ENCODE peak calls at places on chromosomes 2 and 18, in four cellular contexts. One of them, this sample, is unnamed.
A peak's percentile ranks its signal among the peaks of the same experiment; 100 is the strongest.

GRCh38 chr18:79625195-79625923 is 54.2 kb upstream of the CTDP1 start:
- DNase-seq in HepG2: no peak
- DNase-seq in SK-N-SH: no peak
- DNase-seq in K562: no peak
- DNase-seq in this sample: no peak

GRCh38 chr2:25032901-25033300 is 9.0 kb upstream of the EFR3B start:
- DNase-seq in K562: no peak
- DNase-seq in SK-N-SH: no peak
- DNase-seq in HepG2: no peak
- DNase-seq in this sample: no peak

GRCh38 chr2:213246665-213247281 is 37.5 kb upstream of the SPAG16 start:
- DNase-seq in SK-N-SH: peak; percentile 11
- DNase-seq in HepG2: peak; percentile 48
- DNase-seq in K562: peak; percentile 11
- DNase-seq in this sample: peak; percentile 47

GRCh38 chr2:101357386-101357785 is 29.9 kb downstream of the CREG2 start:
- DNase-seq in K562: no peak
- DNase-seq in HepG2: no peak
- DNase-seq in SK-N-SH: no peak
- DNase-seq in this sample: no peak

GRCh38 chr2:21220930-21221329 is 97.2 kb downstream of the TDRD15 start:
- DNase-seq in HepG2: no peak
- DNase-seq in K562: no peak
- DNase-seq in SK-N-SH: no peak
- DNase-seq in this sample: no peak

GRCh38 chr18:62523631-62524442 is 1.0 kb downstream of the ZCCHC2 start:
- DNase-seq in HepG2: no peak
- DNase-seq in SK-N-SH: peak; percentile 66
- DNase-seq in K562: peak; percentile 12
- DNase-seq in this sample: no peak

GRCh38 chr18:48490641-48491040 is 48.2 kb upstream of the CTIF start:
- DNase-seq in HepG2: no peak
- DNase-seq in SK-N-SH: no peak
- DNase-seq in K562: no peak
- DNase-seq in this sample: no peak

GRCh38 chr18:57906852-57907251 is 103.7 kb upstream of the ATP8B1 start:
- DNase-seq in SK-N-SH: no peak
- DNase-seq in K562: no peak
- DNase-seq in HepG2: no peak
- DNase-seq in this sample: no peak

GRCh38 chr2:190088917-190089316 is 26.4 kb upstream of the MSTN start:
- DNase-seq in K562: peak; percentile 30
- DNase-seq in HepG2: peak; percentile 73
- DNase-seq in SK-N-SH: peak; percentile 43
- DNase-seq in this sample: peak; percentile 72

GRCh38 chr2:85308951-85309555 is 18.7 kb downstream of the TGOLN2 start:
- DNase-seq in HepG2: peak; percentile 46
- DNase-seq in SK-N-SH: peak; percentile 95
- DNase-seq in K562: no peak
- DNase-seq in this sample: no peak

GRCh38 chr2:230225486-230225885 is at the start of gene SP140:
- DNase-seq in SK-N-SH: no peak
- DNase-seq in HepG2: no peak
- DNase-seq in K562: no peak
- DNase-seq in this sample: no peak

GRCh38 chr18:61892683-61893303 is at the start of gene RNF152:
- DNase-seq in SK-N-SH: peak; percentile 75
- DNase-seq in HepG2: no peak
- DNase-seq in K562: no peak
- DNase-seq in this sample: no peak

GRCh38 chr18:25223211-25223610 is 128.8 kb downstream of the ZNF521 start:
- DNase-seq in HepG2: no peak
- DNase-seq in SK-N-SH: peak; percentile 20
- DNase-seq in K562: peak; percentile 77
- DNase-seq in this sample: no peak

GRCh38 chr2:85680707-85681353 is 12.8 kb upstream of the SFTPB start:
- DNase-seq in K562: no peak
- DNase-seq in HepG2: no peak
- DNase-seq in SK-N-SH: no peak
- DNase-seq in this sample: no peak

GRCh38 chr2:26519396-26519991 is 41.6 kb upstream of the OTOF start:
- DNase-seq in K562: no peak
- DNase-seq in HepG2: no peak
- DNase-seq in SK-N-SH: no peak
- DNase-seq in this sample: no peak

GRCh38 chr18:8516391-8517250 is 92.6 kb upstream of the RAB12 start:
- DNase-seq in SK-N-SH: no peak
- DNase-seq in K562: no peak
- DNase-seq in HepG2: no peak
- DNase-seq in this sample: no peak

GRCh38 chr2:191206613-191207471 is 38.4 kb upstream of the MYO1B start:
- DNase-seq in HepG2: no peak
- DNase-seq in SK-N-SH: no peak
- DNase-seq in K562: no peak
- DNase-seq in this sample: no peak

GRCh38 chr2:133171396-133172004 is 396.8 kb downstream of the NCKAP5 start:
- DNase-seq in SK-N-SH: peak; percentile 30
- DNase-seq in K562: peak; percentile 8
- DNase-seq in HepG2: peak; percentile 58
- DNase-seq in this sample: peak; percentile 48

GRCh38 chr2:111705711-111706323 is 178.2 kb downstream of the ANAPC1 start:
- DNase-seq in SK-N-SH: no peak
- DNase-seq in HepG2: peak; percentile 69
- DNase-seq in K562: no peak
- DNase-seq in this sample: peak; percentile 86

GRCh38 chr2:143192085-143192484 is 62.9 kb downstream of the ARHGAP15 start:
- DNase-seq in K562: no peak
- DNase-seq in SK-N-SH: no peak
- DNase-seq in HepG2: no peak
- DNase-seq in this sample: no peak

GRCh38 chr18:23819005-23819404 is 129.8 kb downstream of the LAMA3 start:
- DNase-seq in HepG2: no peak
- DNase-seq in SK-N-SH: no peak
- DNase-seq in K562: no peak
- DNase-seq in this sample: no peak

GRCh38 chr2:84816426-84817026 is 64.4 kb downstream of the TRABD2A start:
- DNase-seq in HepG2: no peak
- DNase-seq in K562: no peak
- DNase-seq in SK-N-SH: no peak
- DNase-seq in this sample: no peak

GRCh38 chr2:201696151-201696659 is 2.2 kb downstream of the MPP4 start:
- DNase-seq in HepG2: no peak
- DNase-seq in K562: no peak
- DNase-seq in SK-N-SH: no peak
- DNase-seq in this sample: no peak

GRCh38 chr18:57644540-57644939 is 22.9 kb upstream of the NARS1 start:
- DNase-seq in HepG2: no peak
- DNase-seq in SK-N-SH: no peak
- DNase-seq in K562: no peak
- DNase-seq in this sample: no peak

GRCh38 chr2:241809383-241810303 is 650 bp downstream of the NEU4 start:
- DNase-seq in K562: peak; percentile 3
- DNase-seq in HepG2: no peak
- DNase-seq in SK-N-SH: peak; percentile 32
- DNase-seq in this sample: no peak

GRCh38 chr2:230738391-230738811 is 25.8 kb downstream of the CAB39 start:
- DNase-seq in HepG2: peak; percentile 35
- DNase-seq in K562: no peak
- DNase-seq in SK-N-SH: no peak
- DNase-seq in this sample: no peak

GRCh38 chr2:176100547-176101140 is 1.0 kb downstream of the HOXD12 start:
- DNase-seq in SK-N-SH: no peak
- DNase-seq in HepG2: no peak
- DNase-seq in K562: no peak
- DNase-seq in this sample: no peak

GRCh38 chr2:185044323-185044874 is 446.1 kb downstream of the ZNF804A start:
- DNase-seq in SK-N-SH: no peak
- DNase-seq in K562: no peak
- DNase-seq in HepG2: no peak
- DNase-seq in this sample: no peak
- TF ChIP-seq MAX in SK-N-SH: no peak
- TF ChIP-seq MAX in K562: no peak
- TF ChIP-seq MAX in HepG2: no peak
- TF ChIP-seq MAX in this sample: no peak

GRCh38 chr2:11573418-11574175 is 39.8 kb downstream of the GREB1 start:
- DNase-seq in HepG2: no peak
- DNase-seq in K562: no peak
- DNase-seq in SK-N-SH: no peak
- DNase-seq in this sample: no peak
- TF ChIP-seq ELF1 in HepG2: no peak
- TF ChIP-seq ELF1 in K562: no peak
- TF ChIP-seq ELF1 in SK-N-SH: no peak
- TF ChIP-seq ELF1 in this sample: no peak

DNA sequence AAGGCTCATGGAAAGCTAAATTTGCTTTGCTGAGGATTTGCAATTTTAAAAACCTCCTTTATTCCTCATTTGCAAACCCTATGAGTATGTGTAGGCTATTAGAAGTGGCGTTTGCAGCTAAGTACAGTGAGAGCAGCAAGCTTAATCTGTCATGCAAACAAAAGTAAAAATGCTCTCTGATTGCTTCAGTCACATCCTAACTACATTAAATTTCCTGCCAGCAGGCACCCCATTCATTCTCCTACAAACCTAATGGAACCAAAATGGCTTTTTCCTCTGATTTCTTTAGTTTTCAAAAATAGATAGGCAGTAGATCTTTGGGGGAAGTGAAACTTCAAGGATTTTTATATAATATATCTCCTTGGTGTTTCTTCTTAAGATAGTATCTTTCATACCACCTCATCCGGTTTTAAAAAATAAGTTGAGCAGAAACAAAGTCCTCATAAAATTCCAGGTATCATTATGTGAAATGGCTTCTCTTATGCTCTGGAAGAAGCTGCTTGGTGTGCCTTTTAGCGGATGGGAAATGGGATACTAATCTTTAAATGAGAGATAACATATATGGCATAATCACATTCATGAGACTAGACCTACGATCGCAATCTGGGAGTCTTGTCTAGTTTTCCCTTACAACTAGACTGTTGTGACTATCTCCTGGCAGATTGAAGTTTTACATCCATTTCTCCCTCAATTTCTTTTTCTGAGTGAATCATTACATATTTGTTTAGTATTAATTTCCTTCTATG is 49.1 kb downstream of the CLIP4 start:
- DNase-seq in SK-N-SH: peak; percentile 31
- DNase-seq in HepG2: no peak
- DNase-seq in K562: no peak
- DNase-seq in this sample: no peak
- TF ChIP-seq MAX in SK-N-SH: no peak
- TF ChIP-seq MAX in HepG2: no peak
- TF ChIP-seq MAX in K562: no peak
- TF ChIP-seq MAX in this sample: no peak

GRCh38 chr2:208049441-208049840 is 24.1 kb upstream of the PLEKHM3 start:
- DNase-seq in HepG2: no peak
- DNase-seq in K562: no peak
- DNase-seq in SK-N-SH: no peak
- DNase-seq in this sample: no peak

GRCh38 chr2:208046686-208047085 is 21.4 kb upstream of the PLEKHM3 start:
- DNase-seq in HepG2: no peak
- DNase-seq in SK-N-SH: no peak
- DNase-seq in K562: no peak
- DNase-seq in this sample: no peak

GRCh38 chr2:208047840-208048239 is 22.5 kb upstream of the PLEKHM3 start:
- DNase-seq in SK-N-SH: no peak
- DNase-seq in K562: no peak
- DNase-seq in HepG2: no peak
- DNase-seq in this sample: no peak

DNA sequence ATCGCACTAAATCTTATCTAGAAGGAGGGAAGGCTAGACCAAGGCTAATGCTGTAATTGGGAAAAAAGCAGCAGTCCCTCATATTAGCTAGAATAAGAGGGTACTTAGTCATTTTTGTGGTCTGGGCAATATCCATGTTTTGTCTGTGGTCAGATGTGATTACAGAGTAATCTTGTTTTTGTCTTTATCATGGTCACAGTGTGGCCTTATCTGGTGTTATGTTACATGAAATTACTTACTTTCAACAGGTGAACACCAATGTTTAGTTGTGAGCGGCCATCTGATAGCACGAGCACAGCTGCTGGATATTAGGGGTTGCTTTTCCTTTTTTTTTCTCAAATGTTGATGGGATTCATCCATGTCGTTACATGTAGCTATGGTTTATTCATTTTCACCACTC is 23.7 kb upstream of the PLEKHM3 start:
- DNase-seq in SK-N-SH: no peak
- DNase-seq in HepG2: no peak
- DNase-seq in K562: no peak
- DNase-seq in this sample: no peak
- TF ChIP-seq ELF1 in SK-N-SH: no peak
- TF ChIP-seq ELF1 in HepG2: no peak
- TF ChIP-seq ELF1 in K562: no peak
- TF ChIP-seq ELF1 in this sample: no peak

DNA sequence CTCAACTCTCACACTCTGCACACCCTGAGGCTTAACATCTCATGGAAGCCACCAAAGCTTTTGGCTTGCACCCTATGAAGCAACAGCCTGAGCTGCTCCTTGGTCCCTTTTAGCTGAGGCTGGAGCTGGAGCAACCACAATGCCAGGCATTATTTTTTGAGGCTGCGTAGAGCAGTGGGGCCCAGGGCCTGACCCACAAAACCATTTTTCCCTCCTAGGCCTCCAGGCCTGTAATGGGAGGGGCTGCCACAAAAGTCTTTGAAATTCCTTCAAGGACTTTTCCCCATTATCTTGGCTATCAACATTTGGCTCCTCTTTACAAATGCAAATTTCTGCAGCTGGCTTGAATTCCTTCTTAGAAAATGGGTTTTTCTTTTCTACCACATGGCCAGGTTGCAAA is 39.8 kb downstream of the CTNNA2 start:
- DNase-seq in HepG2: no peak
- DNase-seq in SK-N-SH: no peak
- DNase-seq in K562: no peak
- DNase-seq in this sample: no peak
- TF ChIP-seq MAX in HepG2: no peak
- TF ChIP-seq MAX in SK-N-SH: no peak
- TF ChIP-seq MAX in K562: no peak
- TF ChIP-seq MAX in this sample: no peak

This sample was measured in HCT116.